ENCODE peak calls at places on chromosome X, in nine cellular contexts. O is kidney; I is OCI-LY7; P is psoas muscle; Q is tibial nerve; N is GM23248; U is heart right ventricle; T is CD4-positive, CD25-positive, alpha-beta regulatory T cell; W is CD8-positive, alpha-beta T cell. F is an unnamed sample.

GRCh38 chrX:8405631-8406030 is 59.0 kb upstream of the VCX3B start:
- DNase-seq in U (no peak), W (no peak), O (no peak), I (no peak), P (no peak), T (no peak), N (no peak), Q (no peak), F (no peak)

GRCh38 chrX:119041175-119041574 is 31.6 kb upstream of the CT47C1 start:
- DNase-seq in P (peak; percentile 49), I (no peak), O (no peak), W (no peak), T (no peak), Q (peak; percentile 44), U (peak; percentile 60), N (peak; percentile 83), F (no peak)

GRCh38 chrX:135086197-135086854 is 34.0 kb downstream of the ETDB start:
- DNase-seq in P (no peak), T (peak; percentile 81), U (peak; percentile 16), O (no peak), I (peak; percentile 71), W (no peak), N (peak; percentile 78), Q (peak; percentile 38), F (no peak)

GRCh38 chrX:123920065-123920785 is 41.3 kb upstream of the STAG2 start:
- DNase-seq in I (no peak), N (peak; percentile 75), Q (no peak), W (no peak), O (no peak), U (no peak), T (no peak), P (no peak), F (no peak)

GRCh38 chrX:1686642-1687041 is 71.8 kb downstream of the ASMT start:
- DNase-seq in O (no peak), T (no peak), I (no peak), U (no peak), P (no peak), Q (no peak), N (peak; percentile 4), W (no peak), F (no peak)

GRCh38 chrX:40166582-40166981 is 68.8 kb upstream of the BCOR start:
- DNase-seq in O (no peak), Q (no peak), I (peak; percentile 80), T (no peak), W (no peak), N (peak; percentile 85), U (no peak), P (no peak), F (no peak)

GRCh38 chrX:24395775-24396174 is 35.3 kb downstream of the SUPT20HL1 start:
- DNase-seq in N (peak; percentile 80), T (peak; percentile 67), Q (peak; percentile 71), I (peak; percentile 60), U (peak; percentile 64), W (no peak), P (no peak), O (no peak), F (peak; percentile 31)

GRCh38 chrX:141439651-141440050 is 144.9 kb downstream of the SPANXA1 start:
- DNase-seq in T (no peak), Q (no peak), U (no peak), I (no peak), O (no peak), P (no peak), W (no peak), N (no peak), F (no peak)

GRCh38 chrX:11756354-11757318 is 1.4 kb upstream of the MSL3 start:
- DNase-seq in N (peak; percentile 58), T (no peak), I (no peak), O (no peak), U (no peak), P (no peak), W (no peak), Q (no peak), F (no peak)

GRCh38 chrX:18360867-18361266 is 6.4 kb upstream of the SCML2 start:
- DNase-seq in Q (no peak), W (no peak), I (no peak), P (peak; percentile 18), U (no peak), O (no peak), T (no peak), N (peak; percentile 55), F (no peak)

GRCh38 chrX:43218198-43218597 is 437.9 kb upstream of the MAOA start:
- DNase-seq in T (no peak), U (no peak), I (no peak), N (no peak), P (no peak), W (no peak), Q (no peak), O (no peak), F (no peak)

GRCh38 chrX:16822723-16823122 is 36.5 kb downstream of the TXLNG start:
- DNase-seq in U (no peak), Q (no peak), O (no peak), I (no peak), N (peak; percentile 82), W (no peak), T (peak; percentile 6), P (no peak), F (no peak)

GRCh38 chrX:42992199-42992943 is 214.4 kb upstream of the PPP1R2C start:
- DNase-seq in U (no peak), Q (no peak), O (no peak), P (no peak), N (no peak), I (no peak), T (no peak), W (no peak), F (no peak)

GRCh38 chrX:134244043-134244442 is 7.1 kb downstream of the CCDC160 start:
- DNase-seq in Q (no peak), N (no peak), W (no peak), O (no peak), I (no peak), U (no peak), T (no peak), P (no peak), F (no peak)

GRCh38 chrX:11704725-11705495 is 39.2 kb upstream of the ARHGAP6 start:
- DNase-seq in Q (no peak), N (no peak), I (no peak), U (no peak), W (no peak), O (no peak), P (no peak), T (no peak), F (no peak)

GRCh38 chrX:153953342-153953830 is 8.9 kb upstream of the RENBP start:
- DNase-seq in Q (peak; percentile 53), U (peak; percentile 56), O (peak; percentile 88), I (peak; percentile 54), P (peak; percentile 67), N (peak; percentile 66), W (peak; percentile 89), T (peak; percentile 72), F (peak; percentile 74)

GRCh38 chrX:30905325-30905724 is 16.3 kb upstream of the TAB3 start:
- DNase-seq in W (no peak), T (no peak), N (no peak), I (no peak), P (no peak), U (no peak), Q (no peak), O (no peak), F (no peak)

GRCh38 chrX:2385224-2385623 is 115.6 kb downstream of the DHRSX start:
- DNase-seq in N (peak; percentile 71), U (no peak), I (no peak), W (no peak), O (no peak), P (no peak), Q (no peak), T (no peak), F (no peak)

GRCh38 chrX:19549838-19550237 is 34.5 kb upstream of the MAP3K15 start:
- DNase-seq in T (peak; percentile 34), O (no peak), P (no peak), Q (no peak), U (no peak), W (no peak), I (no peak), N (no peak), F (no peak)

GRCh38 chrX:93585661-93586060 is 87.7 kb downstream of the NAP1L3 start:
- DNase-seq in I (no peak), N (peak; percentile 40), O (no peak), T (no peak), W (no peak), P (no peak), U (no peak), Q (no peak), F (no peak)

GRCh38 chrX:70669120-70669519 is 224.5 kb downstream of the DLG3 start:
- DNase-seq in T (no peak), I (no peak), U (no peak), O (no peak), Q (no peak), N (no peak), W (no peak), P (no peak), F (no peak)

GRCh38 chrX:26007462-26007861 is 130.7 kb upstream of the MAGEB18 start:
- DNase-seq in U (no peak), W (no peak), T (no peak), P (no peak), I (no peak), O (no peak), Q (no peak), N (no peak), F (no peak)

GRCh38 chrX:32778965-32779364 is 432.4 kb downstream of the DMD start:
- DNase-seq in Q (no peak), T (no peak), P (no peak), N (no peak), W (no peak), U (no peak), I (no peak), O (no peak), F (no peak)

GRCh38 chrX:47560831-47561652 is at the start of gene ARAF:
- DNase-seq in N (peak; percentile 96), W (peak; percentile 94), U (peak; percentile 98), P (peak; percentile 96), O (peak; percentile 98), Q (peak; percentile 94), T (peak; percentile 98), I (peak; percentile 98), F (peak; percentile 79)
- H3K9me3 ChIP-seq in N (no peaks in the 10 kb centered on the region), W (no peaks in the 10 kb centered on the region), U (no peaks in the 10 kb centered on the region), P (no peaks in the 10 kb centered on the region), O (no peaks in the 10 kb centered on the region), Q (no peaks in the 10 kb centered on the region), T (no peaks in the 10 kb centered on the region), I (no peaks in the 10 kb centered on the region), F (no peaks in the 10 kb centered on the region)

GRCh38 chrX:145630081-145630480 is 187.5 kb upstream of the SLITRK2 start:
- DNase-seq in O (no peak), N (no peak), U (no peak), P (no peak), W (no peak), T (no peak), Q (no peak), I (no peak), F (no peak)
- H3K9me3 ChIP-seq in O (no peaks in the 10 kb centered on the region), N (no peaks in the 10 kb centered on the region), U (no peaks in the 10 kb centered on the region), P (no peaks in the 10 kb centered on the region), W (no peaks in the 10 kb centered on the region), T (no peaks in the 10 kb centered on the region), Q (no peaks in the 10 kb centered on the region), I (no peaks in the 10 kb centered on the region), F (no peaks in the 10 kb centered on the region)

GRCh38 chrX:56308726-56309125 is 76.6 kb downstream of the KLF8 start:
- DNase-seq in U (no peak), I (no peak), Q (no peak), O (no peak), T (no peak), N (no peak), W (no peak), P (no peak), F (no peak)
- H3K9me3 ChIP-seq in U (peaks cover 3% of the 10 kb centered on the region), I (no peaks in the 10 kb centered on the region), Q (no peaks in the 10 kb centered on the region), O (no peaks in the 10 kb centered on the region), T (no peaks in the 10 kb centered on the region), N (no peaks in the 10 kb centered on the region), W (no peaks in the 10 kb centered on the region), P (no peaks in the 10 kb centered on the region), F (no peaks in the 10 kb centered on the region)

GRCh38 chrX:51857159-51857733 is 36.2 kb upstream of the MAGED1 start:
- DNase-seq in Q (no peak), U (no peak), I (no peak), P (no peak), N (no peak), O (no peak), W (no peak), T (no peak), F (no peak)
- H3K9me3 ChIP-seq in Q (no peaks in the 10 kb centered on the region), U (peaks cover 8% of the 10 kb centered on the region), I (peaks cover 7% of the 10 kb centered on the region), P (peaks cover 13% of the 10 kb centered on the region), N (no peaks in the 10 kb centered on the region), O (no peaks in the 10 kb centered on the region), W (no peaks in the 10 kb centered on the region), T (peaks cover 20% of the 10 kb centered on the region), F (peaks cover 9% of the 10 kb centered on the region)